ENCODE peak calls at places on chromosome 1, in four cellular contexts. Z is H1, M is GM12878, N is HepG2. X is an unnamed sample.

GRCh38 chr1:9629445-9630201 is 21.9 kb upstream of the PIK3CD start:
- DNase-seq in M (peak; percentile 71), Z (no peak), N (no peak), X (no peak)

GRCh38 chr1:170340259-170340658 is 191.7 kb upstream of the GORAB start:
- DNase-seq in Z (no peak), N (no peak), M (no peak), X (no peak)

GRCh38 chr1:203290261-203291089 is 14.8 kb upstream of the BTG2 start:
- DNase-seq in N (peak; percentile 53), Z (peak; percentile 46), M (no peak), X (peak; percentile 75)

GRCh38 chr1:43309626-43310025 is 8.8 kb downstream of the TIE1 start:
- DNase-seq in N (no peak), M (no peak), Z (no peak), X (no peak)

GRCh38 chr1:180981596-180982387 is 40.9 kb downstream of the STX6 start:
- DNase-seq in N (no peak), Z (no peak), M (peak; percentile 47), X (no peak)

GRCh38 chr1:27724961-27725373 is 794 bp upstream of the FAM76A start:
- DNase-seq in M (no peak), N (peak; percentile 68), Z (peak; percentile 25), X (no peak)

GRCh38 chr1:116990612-116991151 is 10.9 kb upstream of the CD101 start:
- DNase-seq in M (no peak), N (no peak), Z (no peak), X (no peak)

GRCh38 chr1:176051402-176051801 is 155.7 kb downstream of the COP1 start:
- DNase-seq in Z (no peak), M (no peak), N (no peak), X (peak; percentile 30)

GRCh38 chr1:199909137-199909536 is 118.4 kb upstream of the NR5A2 start:
- DNase-seq in M (no peak), N (no peak), Z (no peak), X (peak; percentile 72)

DNA sequence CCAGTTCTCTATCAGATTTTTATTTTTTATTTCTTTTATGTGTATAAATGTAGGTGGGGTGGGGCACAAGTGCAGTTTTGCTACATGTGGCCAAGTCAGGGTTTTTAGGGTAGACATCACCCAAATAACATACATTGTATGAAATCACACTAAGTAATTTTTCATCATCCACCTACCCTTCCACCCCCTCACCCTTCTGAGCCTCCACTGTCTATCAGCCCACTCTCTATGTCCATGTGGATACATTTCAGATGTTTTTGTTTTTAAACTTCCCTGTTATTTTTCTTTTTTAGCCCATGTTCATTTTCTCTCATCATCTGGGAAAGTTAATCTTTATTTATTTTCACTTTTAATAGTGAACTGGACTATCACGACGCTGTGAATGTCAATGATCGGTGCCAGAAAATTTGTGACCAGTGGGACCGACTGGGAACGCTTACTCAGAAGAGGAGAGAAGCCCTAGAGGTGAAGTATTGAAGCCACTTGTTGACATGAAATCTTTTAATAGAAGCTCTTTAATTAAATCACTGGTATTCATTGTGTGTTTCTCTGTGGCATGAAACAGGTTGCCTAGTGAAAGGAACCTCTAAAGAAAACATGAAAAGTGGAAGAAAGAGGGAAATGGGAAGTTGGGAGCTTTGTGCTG is 47.7 kb upstream of the MTR start:
- DNase-seq in Z (no peak), N (no peak), M (no peak), X (no peak)
- TF ChIP-seq JUND in Z (no peak), N (no peak), M (no peak), X (no peak)

DNA sequence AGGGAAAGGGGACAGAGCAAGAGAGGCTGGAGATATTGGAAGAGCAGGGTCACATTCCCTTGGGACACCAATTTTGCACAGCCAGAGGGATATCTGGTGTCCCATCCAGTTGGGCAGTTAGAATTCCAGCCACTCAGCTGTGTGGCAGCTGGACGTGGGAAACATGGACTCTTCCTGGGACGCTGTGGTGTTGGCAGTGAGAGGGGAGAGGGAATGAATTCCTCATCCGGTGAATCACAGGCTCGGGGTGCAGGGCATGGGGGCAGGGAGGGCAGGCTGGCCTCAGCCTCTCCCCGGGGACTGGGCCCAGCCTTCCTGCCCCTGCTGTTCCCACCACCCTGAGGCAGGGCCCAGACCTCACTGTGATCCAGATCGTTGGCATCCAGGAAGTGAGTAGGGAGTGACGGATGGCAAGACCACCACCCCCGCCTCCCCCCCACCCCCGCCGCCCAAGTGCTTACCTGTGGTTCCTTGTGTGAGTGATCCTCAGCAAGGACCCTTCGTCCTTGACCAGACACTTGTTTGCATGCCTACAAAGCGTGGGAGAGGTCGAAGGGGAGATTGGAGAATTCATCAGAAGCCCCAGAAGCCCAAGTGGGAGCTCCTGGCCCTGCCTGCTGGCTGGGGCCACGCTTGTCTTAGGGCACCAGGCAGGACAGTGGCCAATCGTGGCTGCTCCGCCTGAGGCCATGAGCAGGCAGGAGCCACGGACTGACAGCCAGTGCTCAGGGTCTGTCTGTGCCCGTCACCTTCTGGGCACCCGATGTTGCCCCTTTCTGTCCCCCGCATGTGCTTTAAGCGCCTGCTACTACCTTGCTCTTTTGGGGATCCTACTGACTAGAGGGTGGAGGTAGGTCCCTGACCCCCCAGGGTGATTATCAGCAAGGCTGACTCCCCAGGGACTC is 8.7 kb downstream of the WNT3A start:
- DNase-seq in N (no peak), M (no peak), Z (no peak), X (no peak)
- TF ChIP-seq JUND in N (no peak), M (no peak), Z (no peak), X (no peak)

DNA sequence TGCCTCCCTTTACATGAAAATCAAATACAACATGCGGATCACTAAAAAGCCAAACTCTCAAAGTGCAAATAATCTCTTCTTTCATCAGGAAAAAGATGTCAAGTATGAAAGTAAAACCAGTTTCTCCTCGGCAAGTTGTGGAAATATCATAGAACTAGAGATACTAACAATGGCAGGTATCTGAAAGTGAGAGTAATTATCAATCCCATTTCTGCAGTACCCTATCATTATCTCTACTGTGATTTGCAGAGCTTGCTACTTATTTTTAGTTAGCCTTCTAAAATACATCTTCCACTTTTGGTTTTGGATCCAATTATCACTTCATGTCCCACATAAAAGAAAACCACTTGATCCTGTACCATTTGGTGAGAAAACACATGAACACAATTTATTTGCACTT is 3.0 kb downstream of the TP53BP2 start:
- DNase-seq in N (no peak), Z (no peak), M (no peak), X (no peak)
- TF ChIP-seq JUND in N (no peak), Z (no peak), M (no peak), X (no peak)

GRCh38 chr1:22190731-22191130 is 47.8 kb upstream of the WNT4 start:
- DNase-seq in Z (no peak), N (no peak), M (no peak), X (no peak)

GRCh38 chr1:22201023-22201422 is 58.1 kb upstream of the WNT4 start:
- DNase-seq in N (no peak), M (no peak), Z (no peak), X (no peak)

GRCh38 chr1:22197644-22198043 is 54.7 kb upstream of the WNT4 start:
- DNase-seq in Z (no peak), N (no peak), M (no peak), X (no peak)

GRCh38 chr1:22196041-22196440 is 53.1 kb upstream of the WNT4 start:
- DNase-seq in N (no peak), M (no peak), Z (no peak), X (no peak)

GRCh38 chr1:22196641-22197040 is 53.7 kb upstream of the WNT4 start:
- DNase-seq in N (no peak), Z (no peak), M (no peak), X (no peak)
- TF ChIP-seq JUND in N (no peak), Z (no peak), M (no peak), X (no peak)

GRCh38 chr1:219862366-219862765 is 66.0 kb downstream of the SLC30A10 start:
- DNase-seq in M (no peak), N (no peak), Z (no peak), X (no peak)
- TF ChIP-seq JUND in M (no peak), N (no peak), Z (no peak), X (no peak)

DNA sequence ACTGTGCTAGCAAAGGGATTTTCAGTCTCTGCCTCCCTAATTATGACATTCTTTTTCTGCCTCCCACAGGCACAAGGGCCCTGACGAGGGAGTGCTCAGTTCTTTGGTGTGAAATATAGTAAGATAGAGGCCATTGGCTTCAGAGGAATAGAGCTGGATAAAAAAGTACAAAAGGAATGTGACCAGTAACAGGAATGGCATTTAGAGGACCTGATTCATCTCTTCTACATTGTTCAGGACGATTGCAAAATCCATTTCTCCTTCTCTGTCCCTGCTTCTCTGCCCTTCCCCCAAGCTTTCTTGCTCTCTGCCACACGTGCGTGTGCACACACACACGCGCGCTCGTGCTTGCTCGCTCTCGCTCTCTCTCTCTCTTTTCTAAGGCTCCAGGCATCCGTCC is 668.2 kb downstream of the KIF26B start:
- DNase-seq in Z (no peak), N (peak; percentile 54), M (no peak), X (no peak)
- TF ChIP-seq JUND in Z (no peak), N (no peak), M (no peak), X (no peak)

DNA sequence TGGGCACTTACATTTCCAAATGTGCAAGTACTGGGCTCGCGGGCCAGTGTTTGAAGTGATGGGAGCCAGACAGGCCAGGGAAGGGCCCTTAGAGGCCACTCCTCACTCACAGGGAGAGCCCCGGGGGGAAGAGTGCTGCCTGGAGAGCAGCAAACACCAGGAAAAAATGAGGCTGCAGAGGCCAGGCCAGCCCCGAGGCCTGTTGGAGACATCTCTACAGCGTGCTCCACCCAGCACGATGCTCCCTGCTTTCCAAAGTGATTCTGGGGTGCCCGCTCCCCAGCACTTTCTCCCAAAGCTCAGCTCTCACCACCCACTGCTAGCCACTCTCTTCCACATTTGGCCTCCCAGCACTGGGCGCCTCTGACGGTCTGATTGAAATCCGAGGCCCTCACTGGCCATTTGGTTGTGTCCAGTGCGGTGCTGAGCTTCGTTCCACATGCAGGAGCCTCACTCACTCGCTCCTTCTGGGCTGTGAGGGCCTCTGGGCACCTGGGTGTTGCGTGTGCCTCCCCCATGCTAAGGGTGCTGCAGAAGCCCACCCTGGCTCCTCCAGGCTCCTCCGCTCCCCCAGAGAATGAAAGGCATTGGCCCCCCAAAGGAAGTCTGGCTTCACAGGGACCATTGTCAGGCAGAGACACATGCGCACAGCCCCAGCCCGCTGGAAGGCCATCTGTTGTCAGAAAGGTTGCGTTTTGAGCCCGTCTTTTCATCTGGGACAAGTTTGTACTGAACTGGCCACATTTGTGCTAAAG is 385.4 kb upstream of the VAMP3 start:
- DNase-seq in M (no peak), Z (no peak), N (no peak), X (no peak)
- TF ChIP-seq JUND in M (no peak), Z (no peak), N (no peak), X (no peak)

GRCh38 chr1:147786536-147786935 is 26.1 kb upstream of the GJA5 start:
- DNase-seq in Z (no peak), N (no peak), M (no peak), X (no peak)

GRCh38 chr1:147781056-147781471 is 20.7 kb upstream of the GJA5 start:
- DNase-seq in N (no peak), Z (no peak), M (no peak), X (no peak)

GRCh38 chr1:147787765-147788164 is 27.4 kb upstream of the GJA5 start:
- DNase-seq in Z (no peak), M (no peak), N (no peak), X (no peak)

GRCh38 chr1:147785794-147786506 is 25.5 kb upstream of the GJA5 start:
- DNase-seq in N (no peak), M (no peak), Z (no peak), X (no peak)
- TF ChIP-seq JUND in N (no peak), M (no peak), Z (no peak), X (no peak)